ENCODE peak calls at places on chromosomes 16 and 17, in ten cellular contexts. B is endothelial cell; U is suprapubic skin; K is pancreas; G is activated CD8-positive, alpha-beta T cell treated with anti-CD3 and anti-CD28 coated beads for 36 hours; J is nephron progenitor cell; M is AG04450; D is cardiac fibroblast; L is Peyer's patch; V is neural crest cell. F is an unnamed sample.

GRCh38 chr16:30183961-30184429 is 593 bp downstream of the CORO1A start:
- DNase-seq in V (no peak), M (no peak), G (peak; percentile 88), J (peak; percentile 5), U (peak; percentile 70), K (peak; percentile 29), D (no peak), L (peak; percentile 94), B (no peak), F (no peak)

GRCh38 chr16:84518804-84519341 is 14.4 kb upstream of the MEAK7 start:
- DNase-seq in V (no peak), U (no peak), D (no peak), B (no peak), G (peak; percentile 90), L (peak; percentile 78), J (no peak), M (no peak), K (no peak), F (no peak)

GRCh38 chr17:64180089-64180488 is 50.1 kb upstream of the ERN1 start:
- DNase-seq in K (no peak), J (no peak), B (no peak), V (no peak), G (no peak), L (no peak), U (no peak), D (peak; percentile 88), M (no peak), F (no peak)

GRCh38 chr17:27669136-27669535 is 38.1 kb downstream of the LGALS9 start:
- DNase-seq in G (no peak), K (no peak), L (no peak), B (no peak), D (no peak), M (no peak), U (no peak), J (no peak), V (no peak), F (no peak)

GRCh38 chr17:18235743-18236256 is 10.4 kb downstream of the LLGL1 start:
- DNase-seq in K (no peak), G (peak; percentile 76), L (no peak), J (no peak), V (no peak), U (no peak), D (peak; percentile 54), M (no peak), B (no peak), F (no peak)

GRCh38 chr17:55442953-55443683 is 21.5 kb upstream of the MMD start:
- DNase-seq in J (no peak), K (no peak), V (no peak), B (no peak), G (no peak), M (no peak), U (no peak), L (no peak), D (no peak), F (no peak)

GRCh38 chr16:9755076-9755475 is 427.2 kb downstream of the GRIN2A start:
- DNase-seq in V (no peak), K (no peak), B (no peak), M (no peak), D (peak; percentile 37), J (no peak), L (no peak), G (no peak), U (no peak), F (no peak)

GRCh38 chr17:40325156-40326013 is 16.4 kb downstream of the RARA start:
- DNase-seq in G (no peak), M (no peak), V (no peak), D (no peak), L (no peak), B (no peak), J (no peak), K (peak; percentile 22), U (no peak), F (no peak)

GRCh38 chr17:44797809-44798208 is 32.3 kb downstream of the GJC1 start:
- DNase-seq in V (no peak), D (peak; percentile 69), J (no peak), G (no peak), B (no peak), L (no peak), K (no peak), U (no peak), M (no peak), F (no peak)

GRCh38 chr16:23640669-23640958 is 496 bp downstream of the PALB2 start:
- DNase-seq in K (no peak), M (no peak), B (no peak), D (peak; percentile 8), U (no peak), L (no peak), J (no peak), G (peak; percentile 29), V (no peak), F (no peak)

GRCh38 chr17:44001461-44001920 is 2.9 kb upstream of the NAGS start:
- DNase-seq in D (no peak), U (no peak), K (no peak), J (no peak), V (no peak), B (no peak), L (no peak), G (no peak), M (no peak), F (no peak)

GRCh38 chr16:27430923-27431484 is 29.0 kb downstream of the IL21R start:
- DNase-seq in V (no peak), G (peak; percentile 48), U (no peak), L (peak; percentile 45), B (peak; percentile 19), D (peak; percentile 32), K (no peak), J (no peak), M (no peak), F (peak; percentile 51)

GRCh38 chr16:22843856-22844255 is 29.9 kb downstream of the HS3ST2 start:
- DNase-seq in D (peak; percentile 2), B (no peak), L (no peak), K (no peak), J (no peak), G (no peak), M (no peak), V (no peak), U (no peak), F (no peak)

GRCh38 chr17:2137342-2138098 is 82.6 kb downstream of the HIC1 start:
- DNase-seq in D (peak; percentile 84), J (no peak), K (no peak), V (peak; percentile 20), M (no peak), U (no peak), L (no peak), B (no peak), G (no peak), F (no peak)

GRCh38 chr17:58204796-58205195 is 12.3 kb downstream of the EPX start:
- DNase-seq in U (no peak), M (no peak), D (no peak), G (no peak), L (no peak), B (no peak), K (no peak), J (no peak), V (no peak), F (no peak)

GRCh38 chr17:72560303-72561247 is 439.8 kb downstream of the SOX9 start:
- DNase-seq in G (peak; percentile 45), M (no peak), V (peak; percentile 61), U (no peak), K (peak; percentile 63), L (peak; percentile 75), B (peak; percentile 54), D (peak; percentile 68), J (peak; percentile 62), F (no peak)

GRCh38 chr16:56824335-56824734 is 40.7 kb upstream of the SLC12A3 start:
- DNase-seq in L (no peak), D (peak; percentile 9), V (peak; percentile 29), G (no peak), U (no peak), J (no peak), B (no peak), K (no peak), M (no peak), F (no peak)

GRCh38 chr16:47204736-47205499 is 61.2 kb upstream of the NETO2 start:
- DNase-seq in K (no peak), M (no peak), V (no peak), J (no peak), B (no peak), D (no peak), U (no peak), L (no peak), G (no peak), F (no peak)
- TF ChIP-seq CTCF in K (no peak), M (peak; percentile 12), V (no peak), J (no peak), B (no peak), D (no peak), U (no peak), L (no peak), G (no peak), F (peak; percentile 30)

GRCh38 chr16:85959686-85960085 is 60.7 kb downstream of the IRF8 start:
- DNase-seq in D (no peak), L (peak; percentile 74), J (no peak), B (no peak), G (no peak), U (no peak), K (no peak), V (no peak), M (no peak), F (no peak)

GRCh38 chr16:85958731-85959130 is 59.8 kb downstream of the IRF8 start:
- DNase-seq in B (no peak), M (no peak), J (no peak), K (no peak), V (no peak), U (no peak), D (no peak), L (no peak), G (no peak), F (no peak)

GRCh38 chr16:85961988-85962915 is 63.3 kb downstream of the IRF8 start:
- DNase-seq in M (no peak), L (no peak), G (no peak), B (no peak), J (no peak), D (no peak), U (no peak), K (no peak), V (no peak), F (no peak)

GRCh38 chr16:85963746-85964370 is 64.9 kb downstream of the IRF8 start:
- DNase-seq in L (peak; percentile 67), V (no peak), J (no peak), B (no peak), K (no peak), U (no peak), G (no peak), D (no peak), M (no peak), F (no peak)

GRCh38 chr16:85960486-85961046 is 61.6 kb downstream of the IRF8 start:
- DNase-seq in M (no peak), L (no peak), G (no peak), J (no peak), K (no peak), B (no peak), V (no peak), U (no peak), D (no peak), F (no peak)
- TF ChIP-seq CTCF in M (no peak), L (no peak), G (no peak), J (no peak), K (no peak), B (no peak), V (no peak), U (no peak), D (no peak), F (no peak)

GRCh38 chr17:79043931-79044320 is 20.0 kb downstream of the C1QTNF1 start:
- DNase-seq in V (no peak), U (peak; percentile 55), D (no peak), J (no peak), M (no peak), G (no peak), K (no peak), L (no peak), B (no peak), F (no peak)
- TF ChIP-seq CTCF in V (no peak), U (no peak), D (no peak), J (no peak), M (no peak), G (no peak), K (no peak), L (no peak), B (no peak), F (no peak)

GRCh38 chr16:4096509-4096908 is 19.7 kb downstream of the ADCY9 start:
- DNase-seq in U (no peak), J (no peak), M (no peak), V (no peak), K (no peak), D (no peak), B (no peak), L (no peak), G (no peak), F (no peak)
- TF ChIP-seq CTCF in U (no peak), J (no peak), M (no peak), V (no peak), K (no peak), D (no peak), B (no peak), L (no peak), G (no peak), F (no peak)